ENCODE peak calls at places on chromosome 1, in four cellular contexts. E is EH, L is memory B cell, J is fibroblast of gingiva. I is an unnamed sample.

GRCh38 chr1:50308883-50309282 is 114.4 kb downstream of the DMRTA2 start:
- DNase-seq in L (no peak), E (peak), J (no peak), I (no peak)

GRCh38 chr1:231313661-231314060 is 24.0 kb downstream of the EXOC8 start:
- DNase-seq in E (no peak), J (no peak), L (no peak), I (no peak)

GRCh38 chr1:1227386-1227785 is 4.4 kb downstream of the SDF4 start:
- DNase-seq in J (no peak), L (no peak), E (no peak), I (no peak)

GRCh38 chr1:14345925-14346550 is 252.4 kb upstream of the KAZN start:
- DNase-seq in J (peak), L (no peak), E (no peak), I (peak)

GRCh38 chr1:175206687-175207086 is 14.1 kb upstream of the KIAA0040 start:
- DNase-seq in J (no peak), E (no peak), L (no peak), I (no peak)

GRCh38 chr1:218665216-218665615 is 320.1 kb downstream of the TGFB2 start:
- DNase-seq in L (no peak), E (peak), J (peak), I (no peak)

GRCh38 chr1:198549863-198550262 is 9.4 kb upstream of the ATP6V1G3 start:
- DNase-seq in E (no peak), J (no peak), L (no peak), I (no peak)

GRCh38 chr1:159015440-159015909 is 5.8 kb downstream of the IFI16 start:
- DNase-seq in L (peak), E (peak), J (peak), I (no peak)

GRCh38 chr1:99956755-99957154 is 13.0 kb upstream of the SLC35A3 start:
- DNase-seq in E (peak), J (peak), L (no peak), I (no peak)